ENCODE peak calls at places on chromosomes 16 and 17, in five cellular contexts. W is esophagus muscularis mucosa, B is transverse colon, X is H1, J is sigmoid colon. P is an unnamed sample.

GRCh38 chr17:37884516-37884915 is 39.7 kb upstream of the TBC1D3K start:
- DNase-seq in W (no peak), B (no peak), X (no peak), J (no peak), P (no peak)

GRCh38 chr16:50593410-50594139 is 45.4 kb downstream of the NKD1 start:
- DNase-seq in W (no peak), B (no peak), X (peak; percentile 23), J (no peak), P (no peak)

GRCh38 chr17:202501-202951 is 21.1 kb upstream of the DOC2B start:
- DNase-seq in W (no peak), B (no peak), X (no peak), J (peak; percentile 56), P (no peak)

GRCh38 chr17:78144146-78144719 is 2.0 kb upstream of the C17orf99 start:
- DNase-seq in W (no peak), B (peak; percentile 87), X (no peak), J (peak; percentile 91), P (peak; percentile 88)

GRCh38 chr16:760498-761343 is at the start of gene MSLN:
- DNase-seq in W (no peak), B (no peak), X (no peak), J (no peak), P (no peak)

GRCh38 chr17:70552230-70552981 is 383.1 kb downstream of the KCNJ2 start:
- DNase-seq in W (no peak), B (no peak), X (no peak), J (no peak), P (no peak)

GRCh38 chr17:31598388-31598760 is 206.9 kb downstream of the RAB11FIP4 start:
- DNase-seq in W (no peak), B (no peak), X (no peak), J (no peak), P (no peak)

GRCh38 chr17:238071-238963 is 56.9 kb upstream of the DOC2B start:
- DNase-seq in W (no peak), B (peak; percentile 6), X (no peak), J (peak; percentile 40), P (peak; percentile 18)

GRCh38 chr16:11792404-11793260 is 4.4 kb downstream of the ZC3H7A start:
- DNase-seq in W (no peak), B (peak; percentile 69), X (no peak), J (no peak), P (no peak)

GRCh38 chr17:52158450-52159042 is at the start of gene CA10:
- DNase-seq in W (no peak), B (no peak), X (peak; percentile 51), J (no peak), P (no peak)

DNA sequence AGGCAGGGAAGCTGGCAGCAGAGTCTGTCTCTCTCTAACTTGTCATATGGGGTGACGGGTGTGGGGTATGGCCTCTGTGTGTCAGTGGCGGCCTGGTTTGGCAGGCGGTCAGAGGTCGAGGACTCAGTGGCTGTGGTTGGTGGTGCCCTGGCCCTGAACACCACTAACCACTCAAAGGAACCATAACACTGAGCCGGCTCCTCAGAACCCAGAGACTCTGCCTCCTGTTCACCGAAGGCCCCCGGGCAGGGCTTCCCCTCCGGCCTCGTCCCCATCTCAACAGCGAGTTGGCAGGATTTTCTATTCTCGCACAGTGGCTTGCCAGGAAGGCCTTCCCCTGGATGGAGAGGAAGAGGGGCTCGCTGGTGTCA is 638 bp downstream of the P2RX1 start:
- DNase-seq in W (no peak), B (no peak), X (no peak), J (no peak), P (no peak)
- H3K4me3 ChIP-seq in W (peak overlapping the region; percentile 29), B (no peak overlapping the region), X (no peak overlapping the region), J (peak overlapping the region; percentile 37), P (no peak overlapping the region)

GRCh38 chr17:49407981-49408501 is 6.6 kb downstream of the PHB1 start:
- DNase-seq in W (no peak), B (peak; percentile 91), X (peak; percentile 70), J (peak; percentile 87), P (peak; percentile 90)
- TF ChIP-seq CTCF in W (peak; percentile 51), B (peak; percentile 84), X (peak; percentile 95), J (peak; percentile 36), P (peak; percentile 90)

GRCh38 chr16:88344411-88345030 is 38.2 kb upstream of the ZNF469 start:
- DNase-seq in W (no peak), B (no peak), X (no peak), J (no peak), P (no peak)
- H3K4me1 ChIP-seq in W (no peaks in the 10 kb centered on the region), B (no peaks in the 10 kb centered on the region), X (no peaks in the 10 kb centered on the region), J (no peaks in the 10 kb centered on the region), P (no peaks in the 10 kb centered on the region)

DNA sequence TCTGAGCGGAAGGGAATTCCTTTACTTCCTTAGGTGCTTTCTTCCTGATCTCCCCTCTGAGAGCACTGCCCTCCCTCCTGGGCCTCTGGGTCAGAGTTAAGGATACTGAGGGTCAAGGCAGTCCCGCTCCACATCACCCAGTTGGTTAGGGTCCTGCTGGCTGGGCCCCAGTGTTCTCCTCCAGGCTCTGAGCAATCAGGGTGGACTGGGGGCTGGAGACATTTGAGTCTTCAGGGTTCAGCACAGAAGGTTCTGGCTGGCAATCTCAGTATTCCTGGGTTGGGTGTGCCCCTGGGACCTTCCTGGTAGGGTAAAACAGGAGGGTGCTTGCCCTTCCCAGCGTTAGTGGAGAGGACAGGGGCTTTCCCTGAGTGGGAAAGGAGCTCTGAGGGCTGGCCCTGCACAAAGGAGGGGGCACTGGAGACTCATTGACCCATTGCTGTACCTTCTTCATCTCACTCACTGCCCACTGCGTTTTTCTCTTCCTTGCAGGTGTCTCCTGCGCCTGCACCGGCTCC is 448 bp downstream of the MT1M start:
- DNase-seq in W (no peak), B (no peak), X (no peak), J (no peak), P (no peak)
- H3K4me3 ChIP-seq in W (peak overlapping the region; percentile 58), B (peak overlapping the region; percentile 39), X (peak overlapping the region; percentile 22), J (peak overlapping the region; percentile 51), P (no peak overlapping the region)

GRCh38 chr17:59110973-59111372 is 4.3 kb upstream of the TRIM37 start:
- DNase-seq in W (no peak), B (no peak), X (no peak), J (no peak), P (no peak)

GRCh38 chr17:59105852-59106462 is 723 bp downstream of the TRIM37 start:
- DNase-seq in W (peak; percentile 91), B (peak; percentile 73), X (no peak), J (peak; percentile 84), P (peak; percentile 82)

GRCh38 chr17:59107306-59107670 is 608 bp upstream of the TRIM37 start:
- DNase-seq in W (no peak), B (no peak), X (no peak), J (no peak), P (no peak)

GRCh38 chr17:59108400-59109102 is 1.9 kb upstream of the TRIM37 start:
- DNase-seq in W (no peak), B (no peak), X (no peak), J (no peak), P (no peak)

GRCh38 chr17:59106463-59107305 is at the start of gene TRIM37:
- DNase-seq in W (peak; percentile 99), B (peak; percentile 99), X (peak; percentile 99), J (peak; percentile 99), P (peak; percentile 99)
- TF ChIP-seq CTCF in W (no peak), B (no peak), X (no peak), J (no peak), P (peak; percentile 17)

P was measured in mucosa of descending colon.